ENCODE peak calls at places on chromosomes 4 and X, in four cellular contexts. One of them, this sample, is unnamed.

GRCh38 chrX:94662665-94663064 is 988.7 kb downstream of the FAM133A start:
- DNase-seq in body of pancreas: peak; percentile 16
- DNase-seq in A549: no peak
- DNase-seq in OCI-LY7: no peak
- DNase-seq in this sample: peak; percentile 1

GRCh38 chr4:165016971-165017370 is 14.8 kb upstream of the TRIM60 start:
- DNase-seq in body of pancreas: no peak
- DNase-seq in OCI-LY7: no peak
- DNase-seq in A549: peak; percentile 1
- DNase-seq in this sample: peak; percentile 15

GRCh38 chr4:30962949-30963348 is 242.8 kb downstream of the PCDH7 start:
- DNase-seq in body of pancreas: no peak
- DNase-seq in OCI-LY7: no peak
- DNase-seq in A549: no peak
- DNase-seq in this sample: no peak

GRCh38 chr4:66927937-66928336 is 617.4 kb downstream of the CENPC start:
- DNase-seq in A549: no peak
- DNase-seq in OCI-LY7: no peak
- DNase-seq in body of pancreas: no peak
- DNase-seq in this sample: no peak

GRCh38 chr4:40170588-40170987 is 26.2 kb upstream of the RHOH start:
- DNase-seq in OCI-LY7: no peak
- DNase-seq in A549: no peak
- DNase-seq in body of pancreas: no peak
- DNase-seq in this sample: no peak

GRCh38 chr4:25792200-25792791 is 70.5 kb downstream of the SEL1L3 start:
- DNase-seq in body of pancreas: peak; percentile 88
- DNase-seq in A549: peak; percentile 38
- DNase-seq in OCI-LY7: peak; percentile 40
- DNase-seq in this sample: peak; percentile 61

GRCh38 chr4:145075742-145076472 is 22.1 kb downstream of the ANAPC10 start:
- DNase-seq in A549: no peak
- DNase-seq in OCI-LY7: no peak
- DNase-seq in body of pancreas: no peak
- DNase-seq in this sample: no peak

GRCh38 chrX:150933945-150934350 is 35.5 kb upstream of the CD99L2 start:
- DNase-seq in A549: no peak
- DNase-seq in OCI-LY7: no peak
- DNase-seq in body of pancreas: no peak
- DNase-seq in this sample: no peak

GRCh38 chr4:54231419-54232150 is 2.5 kb downstream of the PDGFRA start:
- DNase-seq in A549: no peak
- DNase-seq in OCI-LY7: no peak
- DNase-seq in body of pancreas: peak; percentile 29
- DNase-seq in this sample: no peak

GRCh38 chr4:8580321-8581093 is at the start of gene GPR78:
- DNase-seq in body of pancreas: peak; percentile 64
- DNase-seq in OCI-LY7: no peak
- DNase-seq in A549: no peak
- DNase-seq in this sample: peak; percentile 65

GRCh38 chr4:153248641-153249198 is 44.5 kb downstream of the TRIM2 start:
- DNase-seq in OCI-LY7: no peak
- DNase-seq in A549: no peak
- DNase-seq in body of pancreas: no peak
- DNase-seq in this sample: no peak

GRCh38 chr4:7197910-7198309 is 5.6 kb downstream of the SORCS2 start:
- DNase-seq in OCI-LY7: no peak
- DNase-seq in A549: no peak
- DNase-seq in body of pancreas: no peak
- DNase-seq in this sample: no peak

GRCh38 chrX:29721152-29721551 is 494.2 kb upstream of the MAGEB2 start:
- DNase-seq in OCI-LY7: no peak
- DNase-seq in A549: no peak
- DNase-seq in body of pancreas: no peak
- DNase-seq in this sample: no peak

GRCh38 chr4:53914313-53915016 is 149.9 kb downstream of the CHIC2 start:
- DNase-seq in A549: peak; percentile 21
- DNase-seq in body of pancreas: no peak
- DNase-seq in OCI-LY7: no peak
- DNase-seq in this sample: peak; percentile 77

GRCh38 chr4:140720387-140721087 is 35.6 kb downstream of the TBC1D9 start:
- DNase-seq in OCI-LY7: peak; percentile 37
- DNase-seq in body of pancreas: no peak
- DNase-seq in A549: no peak
- DNase-seq in this sample: no peak

DNA sequence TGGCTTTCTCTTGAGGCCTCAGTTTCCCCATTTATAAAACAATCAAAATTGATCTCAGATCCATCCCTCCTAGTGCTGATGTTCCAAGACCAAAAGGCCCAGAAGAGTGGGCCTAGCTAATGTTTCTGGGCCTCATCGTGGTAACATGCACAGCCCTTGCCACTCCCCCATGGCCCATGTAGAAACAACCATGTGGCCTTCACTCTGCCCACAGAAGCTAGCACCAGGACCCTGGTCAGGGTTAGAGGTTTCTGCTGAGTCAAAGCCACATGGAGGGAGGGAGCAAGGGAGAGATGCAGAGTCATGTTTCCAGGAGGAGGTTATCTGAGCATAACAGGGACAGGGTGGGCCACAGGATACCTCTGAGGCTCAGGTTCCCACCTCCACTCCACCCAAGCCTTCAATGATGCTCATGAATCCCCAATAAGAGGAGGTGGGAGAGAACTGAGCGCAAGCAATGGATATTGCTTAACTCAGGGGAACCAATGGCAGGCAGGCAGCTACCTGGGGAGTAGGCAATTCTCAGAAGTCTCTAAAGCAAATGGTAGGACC is 16.9 kb downstream of the OTUD5 start:
- DNase-seq in A549: no peak
- DNase-seq in OCI-LY7: no peak
- DNase-seq in body of pancreas: no peak
- DNase-seq in this sample: peak; percentile 58
- H3K4me3 ChIP-seq in A549: no peak overlapping the region
- H3K4me3 ChIP-seq in OCI-LY7: peak overlapping the region; percentile 60
- H3K4me3 ChIP-seq in body of pancreas: no peak overlapping the region
- H3K4me3 ChIP-seq in this sample: no peak overlapping the region

DNA sequence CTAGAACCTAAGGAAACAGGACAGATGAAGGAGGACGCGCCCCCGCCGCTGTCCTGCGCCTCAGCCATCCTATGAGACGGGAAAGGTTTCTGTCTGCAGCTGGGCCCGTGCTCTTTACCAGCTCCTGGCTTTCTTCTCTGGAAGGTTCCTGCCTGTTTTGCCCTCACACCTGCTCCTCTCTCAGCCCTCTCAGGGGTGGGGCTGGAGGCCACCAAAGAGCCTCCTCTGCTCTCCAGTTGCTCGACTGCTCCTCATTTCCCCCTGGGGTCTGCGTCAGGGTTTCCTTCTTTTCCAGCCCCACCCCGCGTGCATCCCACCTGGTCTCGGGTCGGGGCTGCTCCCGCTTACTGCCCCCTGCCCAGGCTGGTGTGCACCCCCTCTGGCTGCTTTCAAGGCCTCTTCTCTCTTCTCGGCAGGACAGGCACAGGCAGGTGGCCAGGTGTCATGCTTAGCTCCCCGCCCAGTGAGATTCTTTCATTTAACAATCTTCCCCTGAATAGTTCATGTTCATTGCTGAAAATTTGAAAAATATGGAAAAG is 4.6 kb downstream of the HTT-AS start:
- DNase-seq in body of pancreas: peak; percentile 19
- DNase-seq in OCI-LY7: no peak
- DNase-seq in A549: no peak
- DNase-seq in this sample: no peak
- H3K4me3 ChIP-seq in body of pancreas: no peak overlapping the region
- H3K4me3 ChIP-seq in OCI-LY7: no peak overlapping the region
- H3K4me3 ChIP-seq in A549: no peak overlapping the region
- H3K4me3 ChIP-seq in this sample: no peak overlapping the region

GRCh38 chr4:175087156-175087555 is 169.0 kb downstream of the ADAM29 start:
- DNase-seq in OCI-LY7: no peak
- DNase-seq in A549: no peak
- DNase-seq in body of pancreas: no peak
- DNase-seq in this sample: no peak
- H3K4me3 ChIP-seq in OCI-LY7: no peak overlapping the region
- H3K4me3 ChIP-seq in A549: no peak overlapping the region
- H3K4me3 ChIP-seq in body of pancreas: no peak overlapping the region
- H3K4me3 ChIP-seq in this sample: no peak overlapping the region

DNA sequence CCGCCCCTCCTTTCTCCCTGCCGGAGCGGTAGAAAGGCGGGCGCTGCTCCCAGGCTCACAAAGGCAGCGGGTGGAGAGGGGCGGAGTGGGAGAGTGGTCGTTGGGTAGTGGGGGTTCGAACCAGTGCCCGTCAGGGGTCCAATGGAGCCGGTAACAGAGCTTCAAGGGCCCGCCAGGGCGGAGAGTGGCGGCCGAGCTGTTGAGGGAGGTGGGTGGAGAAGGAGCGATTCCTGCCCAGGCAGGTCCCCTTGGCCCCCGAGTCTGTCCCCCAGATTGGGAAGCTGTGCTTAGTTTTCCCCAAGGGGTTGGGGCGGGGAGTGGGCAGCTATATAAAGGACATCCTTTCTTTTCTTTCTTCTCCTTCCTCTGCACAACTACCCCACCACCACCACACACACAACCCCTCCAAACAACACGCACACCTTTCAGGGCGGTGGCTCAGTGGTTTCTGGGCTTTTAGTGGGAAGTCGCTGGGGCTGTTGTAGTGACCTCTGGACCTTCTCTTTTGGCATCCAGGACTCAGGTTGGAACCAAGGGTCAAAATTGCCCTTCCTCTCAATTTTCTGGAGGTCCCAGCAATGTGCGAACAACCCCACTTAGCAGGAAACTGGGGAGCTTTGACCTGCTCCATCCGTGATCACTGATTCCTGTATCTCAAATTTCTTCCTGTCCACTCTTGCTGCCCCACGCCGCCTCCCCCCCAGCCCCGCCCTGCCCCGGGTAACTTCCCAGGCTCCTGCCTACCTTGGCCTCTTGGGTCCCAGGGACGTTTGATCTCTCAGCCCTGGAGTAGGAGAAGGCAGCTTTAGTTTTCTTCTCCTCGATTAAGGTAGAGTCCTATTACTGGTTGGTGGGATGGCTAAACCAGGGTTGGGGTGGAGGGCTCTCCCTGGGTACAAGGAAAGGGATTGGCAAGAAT is 1.9 kb downstream of the EFNB1 start:
- DNase-seq in OCI-LY7: no peak
- DNase-seq in A549: no peak
- DNase-seq in body of pancreas: no peak
- DNase-seq in this sample: no peak
- H3K4me3 ChIP-seq in OCI-LY7: peak overlapping the region; percentile 80
- H3K4me3 ChIP-seq in A549: peak overlapping the region; percentile 86
- H3K4me3 ChIP-seq in body of pancreas: no peak overlapping the region
- H3K4me3 ChIP-seq in this sample: no peak overlapping the region

GRCh38 chrX:47631676-47632075 is 1.9 kb upstream of the CFP start:
- DNase-seq in OCI-LY7: no peak
- DNase-seq in A549: no peak
- DNase-seq in body of pancreas: no peak
- DNase-seq in this sample: no peak
- H3K4me3 ChIP-seq in OCI-LY7: no peak overlapping the region
- H3K4me3 ChIP-seq in A549: no peak overlapping the region
- H3K4me3 ChIP-seq in body of pancreas: no peak overlapping the region
- H3K4me3 ChIP-seq in this sample: no peak overlapping the region

DNA sequence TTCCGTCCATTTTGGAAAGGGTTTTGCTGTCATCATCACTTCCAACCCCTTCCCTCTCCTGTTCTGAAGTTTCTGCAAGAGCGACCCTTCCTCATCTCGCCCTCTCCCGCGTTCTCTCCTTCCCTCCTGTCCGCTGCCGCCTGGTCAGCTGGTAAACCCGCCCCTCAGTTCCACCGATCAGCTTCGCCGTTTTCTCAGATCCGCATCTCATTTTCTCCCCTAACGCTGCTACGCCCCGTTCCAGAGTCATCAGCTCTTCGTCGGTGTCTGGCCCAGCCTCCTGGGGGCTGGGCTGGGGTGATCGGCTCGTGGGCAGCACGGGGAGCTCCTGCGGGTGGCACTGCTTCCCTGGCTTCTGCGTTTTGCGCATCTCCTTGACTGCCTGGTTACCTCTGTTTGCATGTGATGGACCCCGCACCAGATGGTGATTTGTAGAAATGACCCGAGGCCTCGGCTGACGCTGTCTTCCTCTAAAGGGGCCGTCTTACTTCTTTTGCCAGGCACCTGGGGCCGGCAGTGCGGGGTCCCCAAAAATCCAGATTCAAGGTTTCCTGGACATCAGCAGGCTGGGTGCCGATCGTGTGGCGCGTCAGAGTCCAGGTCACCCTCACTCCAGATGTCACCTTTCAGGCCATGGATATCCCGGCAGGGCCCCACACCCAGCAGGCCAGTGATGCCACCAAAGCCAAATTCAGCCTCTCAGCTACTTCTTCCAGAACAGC is 13.4 kb downstream of the CTBP1 start:
- DNase-seq in OCI-LY7: no peak
- DNase-seq in body of pancreas: peak; percentile 16
- DNase-seq in A549: no peak
- DNase-seq in this sample: no peak
- H3K4me3 ChIP-seq in OCI-LY7: no peak overlapping the region
- H3K4me3 ChIP-seq in body of pancreas: no peak overlapping the region
- H3K4me3 ChIP-seq in A549: no peak overlapping the region
- H3K4me3 ChIP-seq in this sample: no peak overlapping the region

DNA sequence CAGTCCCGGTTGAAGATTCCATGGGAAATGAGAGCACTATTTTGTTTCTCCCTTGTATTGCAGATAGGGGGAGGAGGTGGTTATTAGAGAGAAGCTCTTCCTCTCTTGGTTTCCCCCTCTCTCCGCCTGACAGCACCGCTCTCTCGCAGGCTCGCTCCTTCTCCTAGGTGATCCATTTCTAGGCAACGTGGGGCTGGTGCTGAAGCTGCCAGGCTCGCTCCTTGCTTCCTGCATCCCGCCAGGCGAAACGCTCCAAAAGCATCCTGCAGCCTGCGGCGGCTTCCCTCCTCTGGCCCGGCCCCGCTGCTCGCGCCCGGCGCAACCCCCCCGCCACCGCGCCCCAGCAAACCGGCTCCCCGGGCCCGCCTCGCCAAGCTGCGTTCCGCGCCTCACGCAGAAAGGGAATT is at the start of gene GRID2:
- DNase-seq in OCI-LY7: no peak
- DNase-seq in A549: peak; percentile 1
- DNase-seq in body of pancreas: peak; percentile 22
- DNase-seq in this sample: no peak
- H3K4me3 ChIP-seq in OCI-LY7: no peak within 1 kb of the TSS
- H3K4me3 ChIP-seq in A549: peak within 1 kb of the TSS; percentile 39
- H3K4me3 ChIP-seq in body of pancreas: no peak within 1 kb of the TSS
- H3K4me3 ChIP-seq in this sample: no peak within 1 kb of the TSS